ENCODE peak calls at places on chromosomes 12 and 14, in five cellular contexts. One of them, this sample, is unnamed.

GRCh38 chr12:12333407-12333831 is 16.6 kb downstream of the MANSC1 start:
- DNase-seq in endothelial cell: no peak
- DNase-seq in cardiac septum: no peak
- DNase-seq in smooth muscle cell of the brain vasculature: no peak
- DNase-seq in HT-29: peak; percentile 74
- DNase-seq in this sample: peak; percentile 96

GRCh38 chr12:103288016-103288415 is 207.8 kb downstream of the C12orf42 start:
- DNase-seq in endothelial cell: no peak
- DNase-seq in HT-29: no peak
- DNase-seq in cardiac septum: no peak
- DNase-seq in smooth muscle cell of the brain vasculature: no peak
- DNase-seq in this sample: no peak

GRCh38 chr14:50773632-50774541 is 57.1 kb downstream of the NIN start:
- DNase-seq in endothelial cell: peak; percentile 70
- DNase-seq in HT-29: peak; percentile 69
- DNase-seq in cardiac septum: no peak
- DNase-seq in smooth muscle cell of the brain vasculature: no peak
- DNase-seq in this sample: peak; percentile 31

GRCh38 chr12:113858828-113859386 is 107.2 kb downstream of the RBM19 start:
- DNase-seq in cardiac septum: no peak
- DNase-seq in endothelial cell: no peak
- DNase-seq in HT-29: no peak
- DNase-seq in smooth muscle cell of the brain vasculature: no peak
- DNase-seq in this sample: no peak

GRCh38 chr12:115375188-115375991 is 691.4 kb upstream of the TBX3 start:
- DNase-seq in endothelial cell: no peak
- DNase-seq in HT-29: peak; percentile 25
- DNase-seq in cardiac septum: no peak
- DNase-seq in smooth muscle cell of the brain vasculature: no peak
- DNase-seq in this sample: peak; percentile 70

GRCh38 chr12:116962197-116962596 is 51.4 kb downstream of the FBXW8 start:
- DNase-seq in HT-29: no peak
- DNase-seq in smooth muscle cell of the brain vasculature: no peak
- DNase-seq in endothelial cell: no peak
- DNase-seq in cardiac septum: no peak
- DNase-seq in this sample: no peak

GRCh38 chr12:70590549-70591226 is 46.5 kb downstream of the PTPRB start:
- DNase-seq in smooth muscle cell of the brain vasculature: no peak
- DNase-seq in HT-29: no peak
- DNase-seq in cardiac septum: no peak
- DNase-seq in endothelial cell: no peak
- DNase-seq in this sample: no peak

GRCh38 chr14:38039526-38039925 is 168.2 kb upstream of the SSTR1 start:
- DNase-seq in endothelial cell: no peak
- DNase-seq in cardiac septum: no peak
- DNase-seq in smooth muscle cell of the brain vasculature: no peak
- DNase-seq in HT-29: no peak
- DNase-seq in this sample: no peak

GRCh38 chr12:2244013-2244861 is 191.4 kb downstream of the CACNA1C start:
- DNase-seq in endothelial cell: no peak
- DNase-seq in smooth muscle cell of the brain vasculature: peak; percentile 92
- DNase-seq in cardiac septum: peak; percentile 66
- DNase-seq in HT-29: no peak
- DNase-seq in this sample: no peak

GRCh38 chr14:91227183-91227628 is 17.3 kb downstream of the GPR68 start:
- DNase-seq in HT-29: no peak
- DNase-seq in cardiac septum: no peak
- DNase-seq in smooth muscle cell of the brain vasculature: no peak
- DNase-seq in endothelial cell: no peak
- DNase-seq in this sample: no peak

GRCh38 chr12:53225635-53226424 is 6.2 kb downstream of the RARG start:
- DNase-seq in cardiac septum: no peak
- DNase-seq in smooth muscle cell of the brain vasculature: no peak
- DNase-seq in HT-29: no peak
- DNase-seq in endothelial cell: no peak
- DNase-seq in this sample: no peak

GRCh38 chr14:35155962-35156361 is 33.6 kb downstream of the PRORP start:
- DNase-seq in cardiac septum: no peak
- DNase-seq in smooth muscle cell of the brain vasculature: no peak
- DNase-seq in HT-29: no peak
- DNase-seq in endothelial cell: no peak
- DNase-seq in this sample: no peak

GRCh38 chr14:89266754-89267153 is 150.3 kb downstream of the FOXN3 start:
- DNase-seq in smooth muscle cell of the brain vasculature: no peak
- DNase-seq in cardiac septum: no peak
- DNase-seq in HT-29: no peak
- DNase-seq in endothelial cell: no peak
- DNase-seq in this sample: no peak

GRCh38 chr12:26798669-26799068 is 34.3 kb downstream of the ITPR2 start:
- DNase-seq in HT-29: no peak
- DNase-seq in endothelial cell: no peak
- DNase-seq in cardiac septum: no peak
- DNase-seq in smooth muscle cell of the brain vasculature: no peak
- DNase-seq in this sample: no peak

GRCh38 chr12:123997908-123998307 is 24.9 kb downstream of the ZNF664 start:
- DNase-seq in cardiac septum: no peak
- DNase-seq in smooth muscle cell of the brain vasculature: no peak
- DNase-seq in endothelial cell: no peak
- DNase-seq in HT-29: no peak
- DNase-seq in this sample: no peak

GRCh38 chr12:113854385-113855136 is 111.6 kb downstream of the RBM19 start:
- DNase-seq in HT-29: no peak
- DNase-seq in endothelial cell: no peak
- DNase-seq in cardiac septum: no peak
- DNase-seq in smooth muscle cell of the brain vasculature: no peak
- DNase-seq in this sample: no peak

GRCh38 chr14:75879031-75879430 is 102.8 kb downstream of the TGFB3 start:
- DNase-seq in HT-29: no peak
- DNase-seq in cardiac septum: no peak
- DNase-seq in endothelial cell: no peak
- DNase-seq in smooth muscle cell of the brain vasculature: no peak
- DNase-seq in this sample: no peak

GRCh38 chr12:109131522-109132050 is 15.2 kb downstream of the ACACB start:
- DNase-seq in cardiac septum: no peak
- DNase-seq in HT-29: no peak
- DNase-seq in smooth muscle cell of the brain vasculature: no peak
- DNase-seq in endothelial cell: no peak
- DNase-seq in this sample: no peak

GRCh38 chr12:30928356-30929264 is 2.1 kb downstream of the TSPAN11 start:
- DNase-seq in endothelial cell: no peak
- DNase-seq in smooth muscle cell of the brain vasculature: no peak
- DNase-seq in HT-29: no peak
- DNase-seq in cardiac septum: no peak
- DNase-seq in this sample: no peak

GRCh38 chr14:90388982-90389381 is 7.8 kb upstream of the CALM1 start:
- DNase-seq in cardiac septum: no peak
- DNase-seq in HT-29: no peak
- DNase-seq in endothelial cell: no peak
- DNase-seq in smooth muscle cell of the brain vasculature: no peak
- DNase-seq in this sample: no peak

GRCh38 chr12:62640910-62641448 is 174.4 kb downstream of the MON2 start:
- DNase-seq in cardiac septum: no peak
- DNase-seq in HT-29: no peak
- DNase-seq in endothelial cell: no peak
- DNase-seq in smooth muscle cell of the brain vasculature: no peak
- DNase-seq in this sample: no peak

GRCh38 chr14:88551094-88551870 is 3.5 kb downstream of the PTPN21 start:
- DNase-seq in cardiac septum: peak; percentile 83
- DNase-seq in smooth muscle cell of the brain vasculature: no peak
- DNase-seq in HT-29: peak; percentile 77
- DNase-seq in endothelial cell: peak; percentile 77
- DNase-seq in this sample: peak; percentile 85

GRCh38 chr12:11040162-11040561 is 9.0 kb upstream of the TAS2R31 start:
- DNase-seq in smooth muscle cell of the brain vasculature: no peak
- DNase-seq in cardiac septum: no peak
- DNase-seq in endothelial cell: no peak
- DNase-seq in HT-29: no peak
- DNase-seq in this sample: no peak

GRCh38 chr12:67573456-67573855 is 75.1 kb upstream of the DYRK2 start:
- DNase-seq in endothelial cell: no peak
- DNase-seq in HT-29: no peak
- DNase-seq in cardiac septum: no peak
- DNase-seq in smooth muscle cell of the brain vasculature: no peak
- DNase-seq in this sample: no peak

GRCh38 chr14:35808076-35808657 is 928 bp downstream of the RALGAPA1 start:
- DNase-seq in smooth muscle cell of the brain vasculature: no peak
- DNase-seq in cardiac septum: no peak
- DNase-seq in endothelial cell: no peak
- DNase-seq in HT-29: peak; percentile 18
- DNase-seq in this sample: peak; percentile 47

GRCh38 chr14:104678901-104679705 is 10.3 kb upstream of the INF2 start:
- DNase-seq in smooth muscle cell of the brain vasculature: no peak
- DNase-seq in endothelial cell: no peak
- DNase-seq in HT-29: no peak
- DNase-seq in cardiac septum: no peak
- DNase-seq in this sample: no peak

GRCh38 chr12:19382111-19382526 is 57.2 kb upstream of the AEBP2 start:
- DNase-seq in cardiac septum: no peak
- DNase-seq in smooth muscle cell of the brain vasculature: peak; percentile 70
- DNase-seq in HT-29: peak; percentile 39
- DNase-seq in endothelial cell: no peak
- DNase-seq in this sample: no peak

GRCh38 chr12:119613319-119613936 is 19.9 kb downstream of the TMEM233 start:
- DNase-seq in HT-29: no peak
- DNase-seq in endothelial cell: no peak
- DNase-seq in cardiac septum: no peak
- DNase-seq in smooth muscle cell of the brain vasculature: no peak
- DNase-seq in this sample: no peak

GRCh38 chr14:67680941-67681340 is 6.5 kb upstream of the VTI1B start:
- DNase-seq in endothelial cell: no peak
- DNase-seq in cardiac septum: no peak
- DNase-seq in HT-29: no peak
- DNase-seq in smooth muscle cell of the brain vasculature: no peak
- DNase-seq in this sample: no peak

GRCh38 chr12:131832393-131833231 is 4.4 kb downstream of the MMP17 start:
- DNase-seq in endothelial cell: no peak
- DNase-seq in HT-29: peak; percentile 39
- DNase-seq in smooth muscle cell of the brain vasculature: no peak
- DNase-seq in cardiac septum: no peak
- DNase-seq in this sample: no peak

GRCh38 chr12:132285991-132286681 is 43.3 kb downstream of the GALNT9 start:
- DNase-seq in cardiac septum: no peak
- DNase-seq in endothelial cell: peak; percentile 43
- DNase-seq in HT-29: peak; percentile 82
- DNase-seq in smooth muscle cell of the brain vasculature: peak; percentile 13
- DNase-seq in this sample: peak; percentile 56

GRCh38 chr12:27332407-27333310 is at the start of gene BMAL2:
- DNase-seq in endothelial cell: peak; percentile 65
- DNase-seq in HT-29: peak; percentile 60
- DNase-seq in smooth muscle cell of the brain vasculature: no peak
- DNase-seq in cardiac septum: peak; percentile 76
- DNase-seq in this sample: peak; percentile 84

GRCh38 chr14:63875311-63875710 is 22.5 kb downstream of the SYNE2 start:
- DNase-seq in cardiac septum: no peak
- DNase-seq in smooth muscle cell of the brain vasculature: no peak
- DNase-seq in HT-29: no peak
- DNase-seq in endothelial cell: no peak
- DNase-seq in this sample: peak; percentile 55

GRCh38 chr12:75724913-75725312 is 213.5 kb upstream of the KRR1 start:
- DNase-seq in HT-29: peak; percentile 64
- DNase-seq in cardiac septum: no peak
- DNase-seq in smooth muscle cell of the brain vasculature: no peak
- DNase-seq in endothelial cell: no peak
- DNase-seq in this sample: peak; percentile 63

GRCh38 chr14:69090187-69090789 is 62.6 kb downstream of the DCAF5 start:
- DNase-seq in endothelial cell: peak; percentile 15
- DNase-seq in HT-29: peak; percentile 67
- DNase-seq in cardiac septum: no peak
- DNase-seq in smooth muscle cell of the brain vasculature: no peak
- DNase-seq in this sample: peak; percentile 41

GRCh38 chr12:16349132-16349463 is 1.7 kb downstream of the MGST1 start:
- DNase-seq in HT-29: peak; percentile 34
- DNase-seq in cardiac septum: no peak
- DNase-seq in smooth muscle cell of the brain vasculature: no peak
- DNase-seq in endothelial cell: no peak
- DNase-seq in this sample: peak; percentile 71

GRCh38 chr12:43113153-43113552 is 438.9 kb downstream of the ADAMTS20 start:
- DNase-seq in HT-29: no peak
- DNase-seq in endothelial cell: no peak
- DNase-seq in smooth muscle cell of the brain vasculature: no peak
- DNase-seq in cardiac septum: no peak
- DNase-seq in this sample: no peak

GRCh38 chr12:120115692-120116442 is 686 bp downstream of the RAB35 start:
- DNase-seq in endothelial cell: peak; percentile 33
- DNase-seq in HT-29: peak; percentile 33
- DNase-seq in cardiac septum: no peak
- DNase-seq in smooth muscle cell of the brain vasculature: no peak
- DNase-seq in this sample: peak; percentile 64

This sample was measured in LoVo.